ENCODE peak calls at places on chromosomes 3 and 15, in four cellular contexts. I, T, D and S are unnamed samples. For H3K9me3, the result is how much of the 10 kb centered on the place peaks cover.

GRCh38 chr3:149382091-149382467 is 4.6 kb upstream of the TM4SF1 start:
- DNase-seq in I (peak), T (no peak), D (peak), S (no peak)

GRCh38 chr3:121467085-121467484 is 78.7 kb downstream of the POLQ start:
- DNase-seq in I (no peak), T (no peak), D (no peak), S (no peak)

GRCh38 chr3:129950318-129951046 is 24.0 kb upstream of the TRH start:
- DNase-seq in I (no peak), T (no peak), D (no peak), S (peak)

GRCh38 chr3:120622870-120623718 is 27.0 kb downstream of the NDUFB4 start:
- DNase-seq in I (peak), T (no peak), D (peak), S (peak)

GRCh38 chr15:68022061-68022460 is 32.1 kb upstream of the PIAS1 start:
- DNase-seq in I (no peak), T (no peak), D (no peak), S (no peak)

GRCh38 chr3:53259427-53260259 is 3.8 kb upstream of the TKT start:
- DNase-seq in I (no peak), T (no peak), D (no peak), S (no peak)

GRCh38 chr15:68821190-68821897 is 649 bp upstream of the ANP32A start:
- DNase-seq in I (peak), T (no peak), D (no peak), S (no peak)

GRCh38 chr3:192514081-192514753 is 213.1 kb downstream of the FGF12 start:
- DNase-seq in I (peak), T (peak), D (no peak), S (peak)

GRCh38 chr3:41690766-41691563 is 270.9 kb downstream of the ULK4 start:
- DNase-seq in I (no peak), T (no peak), D (no peak), S (peak)

GRCh38 chr15:101188517-101189340 is 63.1 kb downstream of the CHSY1 start:
- DNase-seq in I (no peak), T (no peak), D (peak), S (peak)
- H3K4me3 ChIP-seq in I (no peak), T (peak), D (peak), S (peak)

GRCh38 chr15:20349774-20350498 is 191.7 kb downstream of the GOLGA6L6 start:
- DNase-seq in I (no peak), T (peak), D (no peak), S (no peak)

GRCh38 chr15:20348900-20349773 is 192.5 kb downstream of the GOLGA6L6 start:
- DNase-seq in I (no peak), T (peak), D (no peak), S (no peak)

GRCh38 chr15:20345401-20345958 is 196.1 kb downstream of the GOLGA6L6 start:
- DNase-seq in I (no peak), T (peak), D (no peak), S (no peak)

GRCh38 chr15:20346082-20346805 is 195.4 kb downstream of the GOLGA6L6 start:
- DNase-seq in I (no peak), T (peak), D (no peak), S (no peak)

GRCh38 chr15:20348291-20348899 is 193.2 kb downstream of the GOLGA6L6 start:
- DNase-seq in I (no peak), T (no peak), D (no peak), S (no peak)
- H3K9me3 ChIP-seq in I (half or more), T (under half), D (half or more), S (under half)

GRCh38 chr3:154242766-154243165 is 81.5 kb downstream of the DHX36 start:
- DNase-seq in I (no peak), T (no peak), D (no peak), S (no peak)

GRCh38 chr3:154241496-154241895 is 82.8 kb downstream of the DHX36 start:
- DNase-seq in I (no peak), T (no peak), D (no peak), S (no peak)

GRCh38 chr3:154240235-154240634 is 84.1 kb downstream of the DHX36 start:
- DNase-seq in I (no peak), T (no peak), D (no peak), S (no peak)

GRCh38 chr3:154244644-154245043 is 79.6 kb downstream of the DHX36 start:
- DNase-seq in I (no peak), T (no peak), D (peak), S (no peak)

DNA sequence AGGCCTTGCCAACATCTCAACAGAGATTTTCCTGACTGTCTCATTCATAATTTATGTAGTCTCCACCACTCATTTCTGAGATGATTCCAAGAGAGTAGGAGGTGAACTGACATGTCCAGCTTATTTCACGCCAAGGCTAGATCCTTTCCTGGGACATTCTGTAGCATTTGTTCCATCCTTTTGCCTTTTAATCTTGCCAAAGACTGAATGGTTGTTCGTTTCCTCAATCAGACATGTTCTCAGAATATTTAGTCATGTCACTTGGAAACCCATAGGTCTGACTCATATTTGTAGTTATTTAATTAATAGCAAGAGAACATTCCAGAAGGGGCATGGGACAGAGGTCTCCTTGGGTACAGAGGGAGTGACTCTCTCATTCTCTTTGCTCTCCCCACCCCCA is 80.9 kb downstream of the DHX36 start:
- DNase-seq in I (no peak), T (no peak), D (peak), S (no peak)
- H3K4me3 ChIP-seq in I (no peak), T (no peak), D (no peak), S (no peak)

GRCh38 chr15:58631319-58631718 is 118.2 kb downstream of the ADAM10 start:
- DNase-seq in I (no peak), T (no peak), D (no peak), S (no peak)
- H3K9me3 ChIP-seq in I (under half), T (under half), D (under half), S (under half)

GRCh38 chr3:58001979-58002378 is 6.2 kb upstream of the FLNB start:
- DNase-seq in I (no peak), T (peak), D (no peak), S (no peak)

GRCh38 chr3:57999423-58000115 is 8.7 kb upstream of the FLNB start:
- DNase-seq in I (no peak), T (no peak), D (no peak), S (peak)

GRCh38 chr3:58000306-58000705 is 7.9 kb upstream of the FLNB start:
- DNase-seq in I (no peak), T (no peak), D (no peak), S (no peak)

GRCh38 chr3:58000713-58001467 is 7.3 kb upstream of the FLNB start:
- DNase-seq in I (no peak), T (no peak), D (no peak), S (no peak)

GRCh38 chr3:57998366-57999283 is 9.6 kb upstream of the FLNB start:
- DNase-seq in I (no peak), T (no peak), D (peak), S (no peak)
- H3K4me3 ChIP-seq in I (no peak), T (no peak), D (peak), S (peak)

GRCh38 chr15:47932829-47933696 is 187.7 kb upstream of the SLC24A5 start:
- DNase-seq in I (no peak), T (no peak), D (no peak), S (peak)
- H3K9me3 ChIP-seq in I (under half), T (under half), D (under half), S (under half)

GRCh38 chr3:151379083-151379734 is 5.3 kb downstream of the P2RY12 start:
- DNase-seq in I (peak), T (no peak), D (no peak), S (peak)
- H3K4me3 ChIP-seq in I (no peak), T (no peak), D (no peak), S (no peak)

DNA sequence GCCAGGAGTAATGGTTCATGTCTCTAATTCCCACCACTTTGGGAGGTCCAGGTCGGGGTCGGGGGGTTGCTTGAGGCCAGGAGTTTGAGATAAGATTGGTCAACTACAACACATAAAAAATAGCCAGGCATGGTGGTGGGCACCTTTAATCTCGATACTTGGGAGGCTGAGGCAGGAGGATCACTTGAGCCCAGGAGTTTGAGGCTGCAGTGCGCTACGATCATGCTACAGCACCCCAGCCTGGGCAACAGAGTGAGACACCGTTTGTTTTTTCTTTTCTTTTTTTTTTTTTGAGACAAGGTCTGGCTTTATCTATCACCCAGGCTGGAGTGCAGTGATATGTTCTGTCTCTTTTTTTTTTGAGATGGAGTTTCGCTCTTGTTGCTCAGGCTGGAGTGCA is 1.3 kb upstream of the VPS33B start:
- DNase-seq in I (no peak), T (no peak), D (no peak), S (no peak)
- H3K9me3 ChIP-seq in I (under half), T (under half), D (under half), S (under half)

GRCh38 chr15:31329640-31330010 is 3.0 kb downstream of the KLF13 start:
- DNase-seq in I (no peak), T (peak), D (no peak), S (no peak)
- H3K4me3 ChIP-seq in I (no peak), T (peak), D (no peak), S (no peak)